ENCODE peak calls at places on chromosomes 2 and 18, in six cellular contexts. One of them, this sample, is unnamed.

GRCh38 chr18:5943514-5943913 is 48.2 kb upstream of the TMEM200C start:
- DNase-seq in IMR-90: peak; percentile 25
- DNase-seq in left ventricle myocardium inferior: no peak
- DNase-seq in osteoblast: no peak
- DNase-seq in CD4-positive, alpha-beta memory T cell: no peak
- DNase-seq in SK-N-SH: no peak
- DNase-seq in this sample: no peak

GRCh38 chr2:30984141-30984540 is 154.1 kb downstream of the GALNT14 start:
- DNase-seq in IMR-90: no peak
- DNase-seq in SK-N-SH: no peak
- DNase-seq in left ventricle myocardium inferior: peak; percentile 38
- DNase-seq in CD4-positive, alpha-beta memory T cell: no peak
- DNase-seq in osteoblast: no peak
- DNase-seq in this sample: no peak

GRCh38 chr2:128663371-128664050 is 344.8 kb upstream of the HS6ST1 start:
- DNase-seq in SK-N-SH: no peak
- DNase-seq in left ventricle myocardium inferior: no peak
- DNase-seq in osteoblast: no peak
- DNase-seq in CD4-positive, alpha-beta memory T cell: no peak
- DNase-seq in IMR-90: no peak
- DNase-seq in this sample: no peak

GRCh38 chr18:4108016-4108415 is 347.1 kb downstream of the DLGAP1 start:
- DNase-seq in SK-N-SH: no peak
- DNase-seq in IMR-90: no peak
- DNase-seq in CD4-positive, alpha-beta memory T cell: no peak
- DNase-seq in osteoblast: no peak
- DNase-seq in left ventricle myocardium inferior: no peak
- DNase-seq in this sample: no peak

GRCh38 chr18:417495-417894 is 83.0 kb downstream of the COLEC12 start:
- DNase-seq in left ventricle myocardium inferior: no peak
- DNase-seq in CD4-positive, alpha-beta memory T cell: no peak
- DNase-seq in osteoblast: no peak
- DNase-seq in IMR-90: no peak
- DNase-seq in SK-N-SH: no peak
- DNase-seq in this sample: no peak

GRCh38 chr2:111966241-111966640 is 67.8 kb downstream of the MERTK start:
- DNase-seq in IMR-90: no peak
- DNase-seq in left ventricle myocardium inferior: no peak
- DNase-seq in osteoblast: no peak
- DNase-seq in CD4-positive, alpha-beta memory T cell: no peak
- DNase-seq in SK-N-SH: no peak
- DNase-seq in this sample: no peak

GRCh38 chr18:62186656-62187542 is at the start of the genes PIGN and RELCH:
- DNase-seq in osteoblast: peak; percentile 99
- DNase-seq in left ventricle myocardium inferior: peak; percentile 92
- DNase-seq in IMR-90: peak; percentile 98
- DNase-seq in SK-N-SH: peak; percentile 95
- DNase-seq in CD4-positive, alpha-beta memory T cell: peak; percentile 99
- DNase-seq in this sample: peak; percentile 97

GRCh38 chr2:146540271-146540932 is 1304.4 kb upstream of the ACVR2A start:
- DNase-seq in SK-N-SH: no peak
- DNase-seq in osteoblast: peak; percentile 31
- DNase-seq in IMR-90: no peak
- DNase-seq in left ventricle myocardium inferior: no peak
- DNase-seq in CD4-positive, alpha-beta memory T cell: no peak
- DNase-seq in this sample: no peak

GRCh38 chr2:230326453-230327417 is at the start of gene SP140L:
- DNase-seq in osteoblast: peak; percentile 95
- DNase-seq in SK-N-SH: no peak
- DNase-seq in IMR-90: peak; percentile 84
- DNase-seq in CD4-positive, alpha-beta memory T cell: peak; percentile 89
- DNase-seq in left ventricle myocardium inferior: peak; percentile 73
- DNase-seq in this sample: peak; percentile 91

GRCh38 chr2:150036622-150037021 is 449.0 kb upstream of the MMADHC start:
- DNase-seq in IMR-90: no peak
- DNase-seq in left ventricle myocardium inferior: no peak
- DNase-seq in osteoblast: no peak
- DNase-seq in CD4-positive, alpha-beta memory T cell: no peak
- DNase-seq in SK-N-SH: no peak
- DNase-seq in this sample: no peak

GRCh38 chr18:60446821-60447220 is 74.2 kb upstream of the MC4R start:
- DNase-seq in IMR-90: no peak
- DNase-seq in osteoblast: peak; percentile 25
- DNase-seq in CD4-positive, alpha-beta memory T cell: no peak
- DNase-seq in SK-N-SH: no peak
- DNase-seq in left ventricle myocardium inferior: no peak
- DNase-seq in this sample: no peak

GRCh38 chr2:241315879-241316700 is at the start of gene SEPTIN2:
- DNase-seq in CD4-positive, alpha-beta memory T cell: peak; percentile 92
- DNase-seq in SK-N-SH: no peak
- DNase-seq in left ventricle myocardium inferior: peak; percentile 80
- DNase-seq in IMR-90: peak; percentile 28
- DNase-seq in osteoblast: no peak
- DNase-seq in this sample: no peak

GRCh38 chr2:187174582-187174981 is 273.5 kb downstream of the CALCRL start:
- DNase-seq in IMR-90: no peak
- DNase-seq in SK-N-SH: peak; percentile 5
- DNase-seq in left ventricle myocardium inferior: no peak
- DNase-seq in CD4-positive, alpha-beta memory T cell: no peak
- DNase-seq in osteoblast: no peak
- DNase-seq in this sample: no peak

GRCh38 chr18:63043516-63043915 is 276.1 kb downstream of the BCL2 start:
- DNase-seq in SK-N-SH: no peak
- DNase-seq in CD4-positive, alpha-beta memory T cell: no peak
- DNase-seq in IMR-90: peak; percentile 7
- DNase-seq in osteoblast: no peak
- DNase-seq in left ventricle myocardium inferior: no peak
- DNase-seq in this sample: no peak

DNA sequence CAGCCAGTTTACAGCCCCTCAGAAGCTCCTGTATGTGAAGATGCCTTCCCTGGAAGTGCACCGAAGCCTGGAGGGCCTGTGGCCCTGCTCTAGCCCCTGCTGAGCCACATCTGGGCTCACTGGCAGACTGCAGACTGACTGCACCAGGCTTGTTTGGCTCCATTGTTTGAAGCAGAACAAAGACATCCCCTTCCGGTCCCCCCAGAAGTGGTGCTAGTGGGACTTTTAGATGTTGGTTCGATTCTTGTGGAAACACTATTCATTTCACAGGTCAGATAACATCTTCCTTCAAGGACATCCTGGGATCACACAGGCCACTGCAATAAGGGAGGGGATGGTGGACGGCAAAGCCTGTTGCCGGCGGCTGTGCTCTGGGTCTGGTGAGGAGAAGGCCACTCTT is 57.8 kb upstream of the CBLN2 start:
- DNase-seq in SK-N-SH: no peak
- DNase-seq in osteoblast: no peak
- DNase-seq in CD4-positive, alpha-beta memory T cell: no peak
- DNase-seq in IMR-90: no peak
- DNase-seq in left ventricle myocardium inferior: no peak
- DNase-seq in this sample: no peak
- H3K27ac ChIP-seq in SK-N-SH: no peak overlapping the region
- H3K27ac ChIP-seq in osteoblast: no peak overlapping the region
- H3K27ac ChIP-seq in CD4-positive, alpha-beta memory T cell: no peak overlapping the region
- H3K27ac ChIP-seq in IMR-90: no peak overlapping the region
- H3K27ac ChIP-seq in left ventricle myocardium inferior: no peak overlapping the region
- H3K27ac ChIP-seq in this sample: no peak overlapping the region

DNA sequence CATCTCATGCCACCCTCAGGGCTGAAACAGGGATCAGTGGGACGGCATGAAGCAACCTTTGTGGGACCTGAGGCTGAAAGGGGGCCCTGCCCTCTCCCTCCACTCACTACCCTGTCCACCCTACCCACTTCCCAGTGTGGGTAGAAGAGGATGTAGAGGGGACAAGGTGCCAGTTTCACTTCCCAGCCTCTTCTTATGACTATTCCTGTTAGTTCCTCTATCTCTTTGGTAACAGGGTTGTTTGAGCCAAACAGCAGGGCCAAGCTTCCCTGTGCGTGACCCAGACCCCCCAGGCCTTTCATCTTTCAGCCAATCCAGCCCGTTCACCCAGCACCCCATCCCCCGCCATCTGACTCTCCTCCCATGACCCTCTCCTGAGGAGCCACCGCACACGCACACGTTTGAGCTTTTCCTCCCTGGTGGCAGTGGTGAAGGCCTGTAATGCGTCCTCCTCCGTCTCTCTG is 82.3 kb downstream of the STPG4 start:
- DNase-seq in left ventricle myocardium inferior: peak; percentile 63
- DNase-seq in SK-N-SH: peak; percentile 65
- DNase-seq in IMR-90: no peak
- DNase-seq in osteoblast: peak; percentile 66
- DNase-seq in CD4-positive, alpha-beta memory T cell: no peak
- DNase-seq in this sample: no peak
- H3K4me1 ChIP-seq in left ventricle myocardium inferior: peaks cover 99% of the 10 kb centered on the region
- H3K4me1 ChIP-seq in SK-N-SH: peaks cover 69% of the 10 kb centered on the region
- H3K4me1 ChIP-seq in IMR-90: peaks cover 58% of the 10 kb centered on the region
- H3K4me1 ChIP-seq in osteoblast: peaks cover 72% of the 10 kb centered on the region
- H3K4me1 ChIP-seq in CD4-positive, alpha-beta memory T cell: peaks cover 41% of the 10 kb centered on the region
- H3K4me1 ChIP-seq in this sample: peaks cover 37% of the 10 kb centered on the region

GRCh38 chr2:164840458-164840929 is 1.1 kb downstream of the COBLL1 start:
- DNase-seq in IMR-90: no peak
- DNase-seq in osteoblast: peak; percentile 68
- DNase-seq in left ventricle myocardium inferior: peak; percentile 44
- DNase-seq in CD4-positive, alpha-beta memory T cell: no peak
- DNase-seq in SK-N-SH: no peak
- DNase-seq in this sample: no peak
- H3K4me3 ChIP-seq in IMR-90: peak overlapping the region; percentile 86
- H3K4me3 ChIP-seq in osteoblast: peak overlapping the region; percentile 86
- H3K4me3 ChIP-seq in left ventricle myocardium inferior: peak overlapping the region; percentile 90
- H3K4me3 ChIP-seq in CD4-positive, alpha-beta memory T cell: no peak overlapping the region
- H3K4me3 ChIP-seq in SK-N-SH: peak overlapping the region; percentile 72
- H3K4me3 ChIP-seq in this sample: no peak overlapping the region

GRCh38 chr18:7846315-7846714 is 279.2 kb downstream of the PTPRM start:
- DNase-seq in left ventricle myocardium inferior: no peak
- DNase-seq in CD4-positive, alpha-beta memory T cell: no peak
- DNase-seq in SK-N-SH: no peak
- DNase-seq in osteoblast: no peak
- DNase-seq in IMR-90: no peak
- DNase-seq in this sample: no peak
- H3K27ac ChIP-seq in left ventricle myocardium inferior: no peak overlapping the region
- H3K27ac ChIP-seq in CD4-positive, alpha-beta memory T cell: no peak overlapping the region
- H3K27ac ChIP-seq in SK-N-SH: no peak overlapping the region
- H3K27ac ChIP-seq in osteoblast: no peak overlapping the region
- H3K27ac ChIP-seq in IMR-90: no peak overlapping the region
- H3K27ac ChIP-seq in this sample: no peak overlapping the region

GRCh38 chr18:13540783-13541182 is 185.6 kb downstream of the FAM210A start:
- DNase-seq in CD4-positive, alpha-beta memory T cell: no peak
- DNase-seq in osteoblast: no peak
- DNase-seq in IMR-90: no peak
- DNase-seq in left ventricle myocardium inferior: no peak
- DNase-seq in SK-N-SH: no peak
- DNase-seq in this sample: no peak

GRCh38 chr18:13539843-13540535 is 186.4 kb downstream of the FAM210A start:
- DNase-seq in left ventricle myocardium inferior: no peak
- DNase-seq in osteoblast: no peak
- DNase-seq in CD4-positive, alpha-beta memory T cell: no peak
- DNase-seq in IMR-90: no peak
- DNase-seq in SK-N-SH: no peak
- DNase-seq in this sample: no peak

GRCh38 chr18:13538630-13539029 is 187.7 kb downstream of the FAM210A start:
- DNase-seq in left ventricle myocardium inferior: no peak
- DNase-seq in IMR-90: no peak
- DNase-seq in osteoblast: no peak
- DNase-seq in CD4-positive, alpha-beta memory T cell: no peak
- DNase-seq in SK-N-SH: no peak
- DNase-seq in this sample: no peak

GRCh38 chr18:13537022-13537780 is 189.2 kb downstream of the FAM210A start:
- DNase-seq in SK-N-SH: no peak
- DNase-seq in osteoblast: no peak
- DNase-seq in left ventricle myocardium inferior: no peak
- DNase-seq in IMR-90: no peak
- DNase-seq in CD4-positive, alpha-beta memory T cell: no peak
- DNase-seq in this sample: no peak

DNA sequence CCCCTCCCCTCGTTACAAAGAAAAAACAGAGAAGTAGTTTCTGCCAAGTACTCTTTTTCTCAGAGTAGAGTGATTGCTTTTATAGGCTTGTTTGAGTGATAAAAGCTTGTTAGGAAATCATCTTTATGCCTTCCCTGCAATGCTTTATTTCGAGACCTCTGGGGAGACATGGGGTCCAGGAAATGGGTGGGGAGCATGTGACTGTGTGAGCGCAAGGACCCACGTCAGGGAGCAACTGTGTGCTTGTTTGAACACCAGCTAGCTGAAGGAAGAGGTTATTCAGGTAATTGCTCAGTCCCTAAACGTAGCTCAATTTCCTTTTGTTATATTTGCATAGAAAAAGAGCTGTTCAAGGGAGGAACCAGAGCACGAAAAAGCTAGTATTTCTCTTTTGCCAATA is 187.3 kb downstream of the FAM210A start:
- DNase-seq in left ventricle myocardium inferior: no peak
- DNase-seq in osteoblast: no peak
- DNase-seq in CD4-positive, alpha-beta memory T cell: no peak
- DNase-seq in IMR-90: no peak
- DNase-seq in SK-N-SH: no peak
- DNase-seq in this sample: no peak
- H3K4me1 ChIP-seq in left ventricle myocardium inferior: peaks cover 56% of the 10 kb centered on the region
- H3K4me1 ChIP-seq in osteoblast: no peaks in the 10 kb centered on the region
- H3K4me1 ChIP-seq in CD4-positive, alpha-beta memory T cell: peaks cover 34% of the 10 kb centered on the region
- H3K4me1 ChIP-seq in IMR-90: no peaks in the 10 kb centered on the region
- H3K4me1 ChIP-seq in SK-N-SH: no peaks in the 10 kb centered on the region
- H3K4me1 ChIP-seq in this sample: peaks cover 45% of the 10 kb centered on the region

GRCh38 chr2:171999125-171999524 is 628 bp upstream of the METAP1D start:
- DNase-seq in SK-N-SH: no peak
- DNase-seq in CD4-positive, alpha-beta memory T cell: no peak
- DNase-seq in IMR-90: no peak
- DNase-seq in left ventricle myocardium inferior: no peak
- DNase-seq in osteoblast: peak; percentile 9
- DNase-seq in this sample: no peak

GRCh38 chr2:171999604-172000469 is at the start of gene METAP1D:
- DNase-seq in CD4-positive, alpha-beta memory T cell: peak; percentile 78
- DNase-seq in IMR-90: peak; percentile 88
- DNase-seq in SK-N-SH: peak; percentile 97
- DNase-seq in osteoblast: peak; percentile 99
- DNase-seq in left ventricle myocardium inferior: peak; percentile 90
- DNase-seq in this sample: peak; percentile 93

GRCh38 chr2:171995586-171995985 is 4.2 kb upstream of the METAP1D start:
- DNase-seq in SK-N-SH: no peak
- DNase-seq in left ventricle myocardium inferior: no peak
- DNase-seq in osteoblast: peak; percentile 9
- DNase-seq in IMR-90: peak; percentile 33
- DNase-seq in CD4-positive, alpha-beta memory T cell: no peak
- DNase-seq in this sample: no peak

GRCh38 chr2:171996021-171996420 is 3.7 kb upstream of the METAP1D start:
- DNase-seq in left ventricle myocardium inferior: no peak
- DNase-seq in osteoblast: no peak
- DNase-seq in SK-N-SH: no peak
- DNase-seq in IMR-90: no peak
- DNase-seq in CD4-positive, alpha-beta memory T cell: no peak
- DNase-seq in this sample: no peak

GRCh38 chr2:172000696-172001361 is 1.1 kb downstream of the METAP1D start:
- DNase-seq in osteoblast: peak; percentile 8
- DNase-seq in SK-N-SH: no peak
- DNase-seq in IMR-90: no peak
- DNase-seq in CD4-positive, alpha-beta memory T cell: no peak
- DNase-seq in left ventricle myocardium inferior: no peak
- DNase-seq in this sample: peak; percentile 3
- H3K4me3 ChIP-seq in osteoblast: peak overlapping the region; percentile 84
- H3K4me3 ChIP-seq in SK-N-SH: peak overlapping the region; percentile 80
- H3K4me3 ChIP-seq in IMR-90: no peak overlapping the region
- H3K4me3 ChIP-seq in CD4-positive, alpha-beta memory T cell: no peak overlapping the region
- H3K4me3 ChIP-seq in left ventricle myocardium inferior: peak overlapping the region; percentile 82
- H3K4me3 ChIP-seq in this sample: peak overlapping the region; percentile 95

This sample was measured in CD4-positive, CD25-positive, alpha-beta regulatory T cell.